ENCODE peak calls at places on chromosome 12, in nine cellular contexts. D, T, Z, W, J, C, N, L and U are unnamed samples.

GRCh38 chr12:66115083-66115600 is 15.4 kb downstream of the LLPH start:
- DNase-seq in D (no peak), T (no peak), Z (no peak), W (no peak), J (no peak), C (no peak), N (no peak), L (no peak), U (no peak)

GRCh38 chr12:97109441-97109840 is 202.4 kb downstream of the NEDD1 start:
- DNase-seq in D (no peak), T (peak), Z (no peak), W (peak), J (no peak), C (no peak), N (no peak), L (no peak), U (no peak)

GRCh38 chr12:89333564-89334252 is 18.6 kb downstream of the DUSP6 start:
- DNase-seq in D (no peak), T (no peak), Z (no peak), W (no peak), J (no peak), C (no peak), N (no peak), L (no peak), U (no peak)

GRCh38 chr12:120247621-120248030 is 17.9 kb downstream of the PXN start:
- DNase-seq in D (peak), T (no peak), Z (no peak), W (peak), J (no peak), C (no peak), N (no peak), L (no peak), U (no peak)

GRCh38 chr12:108145011-108145410 is 15.9 kb downstream of the WSCD2 start:
- DNase-seq in D (no peak), T (no peak), Z (no peak), W (no peak), J (no peak), C (no peak), N (no peak), L (no peak), U (no peak)

GRCh38 chr12:32964981-32965585 is 68.5 kb upstream of the PKP2 start:
- DNase-seq in D (no peak), T (peak), Z (no peak), W (no peak), J (no peak), C (no peak), N (no peak), L (no peak), U (no peak)

GRCh38 chr12:59182191-59182590 is 261.9 kb upstream of the LRIG3 start:
- DNase-seq in D (no peak), T (no peak), Z (no peak), W (peak), J (no peak), C (no peak), N (no peak), L (no peak), U (no peak)

GRCh38 chr12:120688527-120689071 is 1.6 kb downstream of the MLEC start:
- DNase-seq in D (no peak), T (peak), Z (no peak), W (peak), J (no peak), C (no peak), N (no peak), L (no peak), U (no peak)

GRCh38 chr12:76942276-76942675 is 63.5 kb upstream of the CSRP2 start:
- DNase-seq in D (no peak), T (no peak), Z (no peak), W (no peak), J (no peak), C (peak), N (no peak), L (no peak), U (no peak)

GRCh38 chr12:113965951-113966797 is at the start of gene RBM19:
- DNase-seq in D (peak), T (peak), Z (peak), W (peak), J (peak), C (peak), N (peak), L (peak), U (peak)

GRCh38 chr12:31965090-31965489 is 5.9 kb downstream of the RESF1 start:
- DNase-seq in D (no peak), T (no peak), Z (no peak), W (no peak), J (no peak), C (no peak), N (no peak), L (no peak), U (no peak)

GRCh38 chr12:89325495-89325894 is 26.8 kb downstream of the DUSP6 start:
- DNase-seq in D (no peak), T (no peak), Z (no peak), W (no peak), J (no peak), C (no peak), N (no peak), L (no peak), U (peak)

GRCh38 chr12:56042430-56043203 is 899 bp downstream of the RPS26 start:
- DNase-seq in D (no peak), T (no peak), Z (no peak), W (no peak), J (no peak), C (no peak), N (no peak), L (no peak), U (peak)

GRCh38 chr12:7369274-7369729 is 65.4 kb downstream of the ACSM4 start:
- DNase-seq in D (no peak), T (peak), Z (no peak), W (peak), J (peak), C (no peak), N (peak), L (no peak), U (peak)

GRCh38 chr12:122793685-122794106 is 19.3 kb downstream of the CCDC62 start:
- DNase-seq in D (no peak), T (peak), Z (peak), W (peak), J (peak), C (peak), N (no peak), L (no peak), U (peak)

GRCh38 chr12:57896437-57897201 is 44.7 kb upstream of the ATP23 start:
- DNase-seq in D (no peak), T (peak), Z (peak), W (peak), J (peak), C (no peak), N (peak), L (peak), U (peak)

GRCh38 chr12:55974308-55974724 is 438 bp downstream of the RAB5B start:
- DNase-seq in D (peak), T (peak), Z (no peak), W (peak), J (no peak), C (no peak), N (peak), L (no peak), U (no peak)

GRCh38 chr12:93315907-93316622 is 61.7 kb upstream of the NUDT4 start:
- DNase-seq in D (no peak), T (no peak), Z (no peak), W (no peak), J (no peak), C (no peak), N (no peak), L (no peak), U (no peak)

GRCh38 chr12:103503546-103504480 is 8.0 kb upstream of the C12orf42 start:
- DNase-seq in D (no peak), T (peak), Z (no peak), W (peak), J (no peak), C (no peak), N (no peak), L (no peak), U (peak)

GRCh38 chr12:64252708-64253107 is 30.6 kb upstream of the KICS2 start:
- DNase-seq in D (peak), T (no peak), Z (no peak), W (no peak), J (no peak), C (peak), N (no peak), L (no peak), U (no peak)

GRCh38 chr12:66149702-66150398 is 19.3 kb upstream of the LLPH start:
- DNase-seq in D (no peak), T (no peak), Z (no peak), W (no peak), J (no peak), C (no peak), N (peak), L (no peak), U (no peak)

GRCh38 chr12:95674631-95675030 is 115.9 kb downstream of the NTN4 start:
- DNase-seq in D (peak), T (peak), Z (peak), W (peak), J (no peak), C (no peak), N (no peak), L (no peak), U (peak)

GRCh38 chr12:120588948-120589930 is 8.0 kb upstream of the POP5 start:
- DNase-seq in D (no peak), T (no peak), Z (no peak), W (no peak), J (no peak), C (no peak), N (peak), L (no peak), U (no peak)